ENCODE peak calls at places on chromosomes 2 and 18, in five cellular contexts. R is spleen, S is NT2/D1, V is aorta, C is PC-9. O is an unnamed sample. For H3K27me3, the result is how much of the 10 kb centered on the place peaks cover.

GRCh38 chr18:10457798-10458197 is 3.4 kb downstream of the APCDD1 start:
- DNase-seq in V (no peak), C (no peak), R (no peak), S (no peak), O (no peak)

GRCh38 chr2:86764661-86765307 is 25.9 kb downstream of the CD8A start:
- DNase-seq in S (peak), V (no peak), R (no peak), C (peak), O (no peak)

GRCh38 chr18:13577091-13577697 is 149.2 kb downstream of the FAM210A start:
- DNase-seq in V (no peak), C (no peak), R (no peak), S (no peak), O (peak)

GRCh38 chr2:7861910-7862702 is 819.8 kb upstream of the ID2 start:
- DNase-seq in R (no peak), C (no peak), V (no peak), S (no peak), O (no peak)

GRCh38 chr2:28904295-28904694 is 9.8 kb downstream of the WDR43 start:
- DNase-seq in S (no peak), V (no peak), R (no peak), C (no peak), O (peak)

GRCh38 chr18:8041526-8042111 is 474.5 kb downstream of the PTPRM start:
- DNase-seq in R (no peak), V (no peak), C (no peak), S (no peak), O (no peak)

GRCh38 chr18:54712315-54712714 is 116.0 kb upstream of the RAB27B start:
- DNase-seq in C (no peak), R (no peak), V (no peak), S (no peak), O (peak)

GRCh38 chr2:9273496-9273895 is 66.9 kb downstream of the ASAP2 start:
- DNase-seq in S (no peak), R (no peak), V (no peak), C (no peak), O (peak)

GRCh38 chr2:196409376-196409775 is 230.1 kb upstream of the CCDC150 start:
- DNase-seq in R (no peak), S (no peak), C (no peak), V (no peak), O (no peak)

GRCh38 chr2:8872821-8873432 is 35.5 kb upstream of the KIDINS220 start:
- DNase-seq in S (peak), C (peak), R (no peak), V (no peak), O (no peak)

GRCh38 chr2:77228379-77228778 is 293.8 kb downstream of the LRRTM4 start:
- DNase-seq in S (no peak), C (no peak), R (no peak), V (no peak), O (peak)

GRCh38 chr2:101295895-101296294 is 12.6 kb downstream of the RNF149 start:
- DNase-seq in C (no peak), V (no peak), S (no peak), R (no peak), O (peak)

GRCh38 chr2:48414980-48415764 is 114.8 kb upstream of the STON1 start:
- DNase-seq in C (no peak), V (no peak), S (no peak), R (no peak), O (no peak)

GRCh38 chr2:68853035-68853434 is 18.2 kb downstream of the BMP10 start:
- DNase-seq in S (no peak), R (no peak), V (no peak), C (no peak), O (peak)

GRCh38 chr18:62336618-62337017 is 11.5 kb downstream of the TNFRSF11A start:
- DNase-seq in C (no peak), S (no peak), R (no peak), V (no peak), O (no peak)

GRCh38 chr18:13136689-13137040 is 81.9 kb upstream of the LDLRAD4 start:
- DNase-seq in S (no peak), V (peak), C (no peak), R (no peak), O (peak)

GRCh38 chr2:84055816-84056215 is 403.3 kb downstream of the SUCLG1 start:
- DNase-seq in R (no peak), V (no peak), S (no peak), C (no peak), O (no peak)

GRCh38 chr18:6521804-6522418 is 107.2 kb upstream of the L3MBTL4 start:
- DNase-seq in C (peak), R (no peak), S (peak), V (no peak), O (peak)

GRCh38 chr2:39247512-39247911 is 3.7 kb upstream of the CDKL4 start:
- DNase-seq in C (no peak), R (no peak), S (no peak), V (no peak), O (no peak)

GRCh38 chr2:223537669-223538601 is 64.2 kb downstream of the SCG2 start:
- DNase-seq in C (peak), S (no peak), R (no peak), V (no peak), O (no peak)

GRCh38 chr2:196176142-196176738 is 4.9 kb upstream of the STK17B start:
- DNase-seq in V (no peak), C (no peak), R (peak), S (no peak), O (no peak)

GRCh38 chr2:120673571-120674061 is 62.1 kb upstream of the GLI2 start:
- DNase-seq in S (no peak), R (no peak), C (no peak), V (no peak), O (no peak)

GRCh38 chr18:46480187-46480586 is 176.8 kb downstream of the LOXHD1 start:
- DNase-seq in V (no peak), S (no peak), R (no peak), C (no peak), O (no peak)

GRCh38 chr2:46171996-46172546 is 125.1 kb upstream of the EPAS1 start:
- DNase-seq in C (peak), R (peak), V (no peak), S (no peak), O (no peak)

GRCh38 chr2:127081826-127082633 is 24.9 kb downstream of the BIN1 start:
- DNase-seq in S (no peak), V (no peak), R (peak), C (no peak), O (no peak)

GRCh38 chr2:232389327-232389726 is 10.8 kb downstream of the ALPP start:
- DNase-seq in S (no peak), V (no peak), R (no peak), C (no peak), O (no peak)
- H3K27me3 ChIP-seq in S (under half), V (under half), R (under half), C (under half), O (under half)

GRCh38 chr18:58862851-58863538 is 1.7 kb upstream of the ZNF532 start:
- DNase-seq in V (no peak), C (peak), S (no peak), R (peak), O (no peak)
- H3K27me3 ChIP-seq in V (under half), C (under half), S (under half), R (under half), O (under half)

GRCh38 chr2:109070290-109070689 is 58.7 kb upstream of the SH3RF3 start:
- DNase-seq in C (no peak), S (no peak), V (no peak), R (no peak), O (no peak)
- H3K27me3 ChIP-seq in C (under half), S (under half), V (under half), R (under half), O (under half)

DNA sequence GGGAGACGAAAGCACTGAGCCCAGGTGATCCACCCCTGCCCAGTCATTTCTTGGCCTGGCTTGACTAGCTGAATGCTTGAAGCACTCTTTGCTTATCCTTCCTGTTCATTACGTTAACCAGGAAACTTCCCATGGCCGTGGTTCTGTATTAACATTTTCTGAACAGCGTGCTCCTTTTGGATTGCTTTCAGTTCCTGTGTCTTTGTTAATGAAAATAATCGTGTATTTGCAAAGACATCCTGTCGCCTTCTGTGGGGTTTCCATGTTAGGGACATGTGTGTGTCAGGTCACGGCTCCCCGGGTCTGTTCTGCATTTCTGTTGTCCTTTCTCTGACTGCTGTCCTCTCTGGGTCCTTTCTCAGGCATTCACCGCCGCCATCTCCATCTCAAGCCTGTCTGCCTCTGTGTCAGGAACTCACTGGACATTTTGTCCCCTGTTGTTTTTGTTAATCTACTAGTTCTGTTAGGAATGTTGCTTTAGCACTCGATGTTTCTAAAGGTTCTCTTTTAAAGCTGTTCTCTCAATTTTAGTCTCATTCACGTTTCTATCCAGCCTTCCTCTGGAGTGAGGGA is 434.1 kb upstream of the HS6ST1 start:
- DNase-seq in R (no peak), V (peak), S (no peak), C (no peak), O (no peak)
- H3K27me3 ChIP-seq in R (under half), V (under half), S (under half), C (under half), O (under half)